ENCODE peak calls at places on chromosomes 5 and 9, in four cellular contexts. M, E, W and F are unnamed samples.

GRCh38 chr5:134902071-134902801 is 2.7 kb upstream of the PCBD2 start:
- DNase-seq in M (peak), E (no peak), W (no peak), F (no peak)

GRCh38 chr5:43017438-43017820 is 22.7 kb downstream of the ANXA2R start:
- DNase-seq in M (peak), E (peak), W (peak), F (no peak)

GRCh38 chr9:437066-438015 is 222.7 kb downstream of the DOCK8 start:
- DNase-seq in M (peak), E (no peak), W (no peak), F (no peak)

GRCh38 chr5:68159251-68159951 is 56.2 kb upstream of the PIK3R1 start:
- DNase-seq in M (no peak), E (no peak), W (no peak), F (no peak)

GRCh38 chr9:12748016-12748415 is 26.8 kb upstream of the LURAP1L start:
- DNase-seq in M (peak), E (no peak), W (no peak), F (no peak)

GRCh38 chr5:96742519-96742918 is 65.2 kb downstream of the ERAP1 start:
- DNase-seq in M (no peak), E (no peak), W (no peak), F (no peak)

GRCh38 chr9:15403155-15403554 is 19.5 kb upstream of the SNAPC3 start:
- DNase-seq in M (no peak), E (peak), W (peak), F (no peak)

GRCh38 chr9:36992501-36993316 is 41.4 kb downstream of the PAX5 start:
- DNase-seq in M (no peak), E (no peak), W (no peak), F (no peak)

GRCh38 chr5:50666261-50667078 is at the start of gene PARP8:
- DNase-seq in M (peak), E (peak), W (peak), F (no peak)

GRCh38 chr9:32395483-32396216 is 11.2 kb downstream of the ACO1 start:
- DNase-seq in M (peak), E (no peak), W (no peak), F (no peak)

GRCh38 chr9:125492719-125493118 is 214.3 kb downstream of the MAPKAP1 start:
- DNase-seq in M (no peak), E (no peak), W (no peak), F (no peak)

GRCh38 chr5:171661146-171661545 is 124.5 kb upstream of the SMIM23 start:
- DNase-seq in M (no peak), E (no peak), W (no peak), F (no peak)

GRCh38 chr9:87714819-87715218 is 11.1 kb upstream of the CTSL start:
- DNase-seq in M (peak), E (no peak), W (no peak), F (no peak)

GRCh38 chr5:173451031-173451430 is 122.8 kb upstream of the STC2 start:
- DNase-seq in M (peak), E (peak), W (peak), F (peak)

GRCh38 chr9:98789765-98790600 is 6.4 kb downstream of the ANKS6 start:
- DNase-seq in M (no peak), E (no peak), W (no peak), F (no peak)

GRCh38 chr9:91186311-91187101 is 175.2 kb downstream of the AUH start:
- DNase-seq in M (peak), E (no peak), W (no peak), F (no peak)

GRCh38 chr5:113047733-113048652 is 71.4 kb downstream of the DCP2 start:
- DNase-seq in M (no peak), E (no peak), W (no peak), F (no peak)

DNA sequence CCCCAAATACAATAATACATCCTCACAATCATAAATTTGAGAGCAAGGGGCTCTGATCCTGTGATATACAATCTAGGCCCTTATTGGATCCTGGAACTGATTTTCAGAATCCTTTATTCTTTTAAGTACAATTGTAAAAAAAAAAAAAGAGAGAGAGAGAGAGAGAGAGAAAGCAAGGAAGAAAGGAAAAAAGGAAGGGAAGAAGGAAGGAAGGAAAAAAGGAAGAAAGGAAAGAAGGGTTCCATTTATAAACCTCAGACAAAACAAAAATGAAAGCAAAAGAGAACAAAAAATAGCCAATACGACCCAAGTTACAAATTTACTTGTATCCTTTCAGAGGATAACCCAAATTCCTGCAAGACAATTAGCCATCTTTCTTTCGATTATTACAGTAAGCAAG is 543.1 kb downstream of the RAB3C start:
- DNase-seq in M (no peak), E (no peak), W (no peak), F (no peak)
- H3K56ac ChIP-seq in M (peak), E (no peak), W (no peak), F (no peak)

DNA sequence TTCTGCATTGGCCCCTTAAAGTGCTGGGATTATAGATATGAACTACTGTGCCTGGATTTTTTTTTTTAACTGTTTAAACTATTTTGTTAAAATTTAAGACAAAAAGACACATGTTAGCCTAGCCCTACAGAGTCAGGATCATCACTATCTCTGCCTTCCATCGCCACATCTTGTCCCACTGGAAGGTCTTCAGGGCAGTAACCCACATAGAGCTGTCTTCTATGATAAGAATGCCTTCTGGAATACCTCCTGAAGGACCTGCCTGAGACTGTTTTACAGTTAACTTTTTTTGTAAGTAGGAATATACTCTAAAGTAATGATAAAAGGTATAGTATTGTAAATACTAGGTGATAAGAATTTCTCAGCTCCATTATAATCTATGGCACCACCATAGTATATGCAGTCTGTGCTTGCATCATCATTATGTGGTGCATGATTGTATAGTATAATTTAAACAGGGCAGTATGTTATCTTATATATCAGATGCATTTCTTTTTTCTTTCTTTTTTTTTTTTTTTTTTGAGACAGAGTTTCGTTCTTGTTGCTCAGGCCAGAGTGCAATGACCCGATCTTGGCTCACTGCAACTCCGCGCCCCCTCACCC is 52.7 kb downstream of the DENND4C start:
- DNase-seq in M (no peak), E (no peak), W (no peak), F (no peak)
- H3K56ac ChIP-seq in M (no peak), E (no peak), W (no peak), F (no peak)

DNA sequence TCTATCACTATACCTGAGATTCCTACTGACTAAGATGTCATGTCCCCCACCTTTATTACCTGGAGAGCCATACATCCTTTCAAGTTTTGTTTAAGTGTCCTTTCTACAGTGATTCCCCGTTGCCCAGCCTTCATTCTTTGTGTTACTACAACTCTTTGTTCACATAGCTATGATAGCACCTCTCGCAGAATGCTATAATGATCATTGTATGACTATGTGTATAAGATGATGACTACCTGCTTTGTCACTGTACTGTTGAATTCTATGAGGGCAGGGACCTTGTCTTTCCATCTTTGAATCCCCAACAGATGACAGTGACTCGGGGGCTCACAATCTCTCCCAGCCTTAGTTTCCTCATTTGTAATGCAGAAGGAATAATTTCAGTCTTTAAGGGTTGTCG is 361.2 kb downstream of the NPR3 start:
- DNase-seq in M (no peak), E (no peak), W (no peak), F (no peak)
- H3K56ac ChIP-seq in M (no peak), E (no peak), W (no peak), F (no peak)

GRCh38 chr9:136024696-136025316 is 63.6 kb upstream of the UBAC1 start:
- DNase-seq in M (no peak), E (no peak), W (no peak), F (no peak)
- H3K56ac ChIP-seq in M (no peak), E (no peak), W (no peak), F (no peak)